ENCODE peak calls at places on chromosome 19, in seven cellular contexts. H is transverse colon, G is HCT116, R is lower lobe of right lung, K is cardiac muscle cell, D is thoracic aorta, Y is ascending aorta. N is an unnamed sample.

GRCh38 chr19:54011507-54012211 is 20.2 kb downstream of the CACNG6 start:
- DNase-seq in H (no peak), G (no peak), R (no peak), K (no peak), D (no peak), Y (no peak), N (no peak)

GRCh38 chr19:52331757-52332156 is 4.3 kb upstream of the ZNF610 start:
- DNase-seq in H (no peak), G (no peak), R (no peak), K (no peak), D (no peak), Y (no peak), N (no peak)

GRCh38 chr19:3249408-3249807 is 24.9 kb downstream of the CELF5 start:
- DNase-seq in H (no peak), G (peak), R (no peak), K (no peak), D (no peak), Y (no peak), N (no peak)

GRCh38 chr19:46191972-46192371 is 37.6 kb upstream of the IGFL1 start:
- DNase-seq in H (no peak), G (no peak), R (no peak), K (no peak), D (no peak), Y (no peak), N (no peak)

GRCh38 chr19:39502640-39503417 is 4.1 kb downstream of the DLL3 start:
- DNase-seq in H (peak), G (peak), R (peak), K (peak), D (no peak), Y (peak), N (no peak)

GRCh38 chr19:855142-855541 is 3.0 kb downstream of the ELANE start:
- DNase-seq in H (no peak), G (no peak), R (no peak), K (no peak), D (no peak), Y (no peak), N (no peak)

GRCh38 chr19:543912-544608 is at the start of gene GZMM:
- DNase-seq in H (peak), G (no peak), R (no peak), K (no peak), D (no peak), Y (no peak), N (no peak)

GRCh38 chr19:14363203-14364097 is 17.8 kb upstream of the ADGRE5 start:
- DNase-seq in H (peak), G (peak), R (peak), K (peak), D (peak), Y (peak), N (no peak)

GRCh38 chr19:15332311-15332996 is at the start of gene BRD4:
- DNase-seq in H (peak), G (no peak), R (peak), K (peak), D (no peak), Y (peak), N (no peak)

GRCh38 chr19:47226426-47227346 is 4.3 kb downstream of the BBC3 start:
- DNase-seq in H (peak), G (peak), R (peak), K (peak), D (peak), Y (peak), N (no peak)

GRCh38 chr19:43555185-43555770 is 20.0 kb downstream of the XRCC1 start:
- DNase-seq in H (peak), G (no peak), R (peak), K (peak), D (no peak), Y (peak), N (no peak)

GRCh38 chr19:33176670-33177416 is 17.3 kb upstream of the LRP3 start:
- DNase-seq in H (peak), G (peak), R (peak), K (peak), D (peak), Y (peak), N (peak)

GRCh38 chr19:35051796-35052195 is 10.3 kb downstream of the HPN start:
- DNase-seq in H (no peak), G (no peak), R (peak), K (no peak), D (no peak), Y (no peak), N (no peak)

GRCh38 chr19:35046461-35046860 is 4.9 kb downstream of the HPN start:
- DNase-seq in H (no peak), G (no peak), R (peak), K (no peak), D (no peak), Y (no peak), N (no peak)

GRCh38 chr19:35049456-35049855 is 7.9 kb downstream of the HPN start:
- DNase-seq in H (no peak), G (no peak), R (no peak), K (no peak), D (no peak), Y (no peak), N (no peak)

GRCh38 chr19:35045667-35046300 is 4.3 kb downstream of the HPN start:
- DNase-seq in H (no peak), G (no peak), R (no peak), K (no peak), D (no peak), Y (no peak), N (no peak)

DNA sequence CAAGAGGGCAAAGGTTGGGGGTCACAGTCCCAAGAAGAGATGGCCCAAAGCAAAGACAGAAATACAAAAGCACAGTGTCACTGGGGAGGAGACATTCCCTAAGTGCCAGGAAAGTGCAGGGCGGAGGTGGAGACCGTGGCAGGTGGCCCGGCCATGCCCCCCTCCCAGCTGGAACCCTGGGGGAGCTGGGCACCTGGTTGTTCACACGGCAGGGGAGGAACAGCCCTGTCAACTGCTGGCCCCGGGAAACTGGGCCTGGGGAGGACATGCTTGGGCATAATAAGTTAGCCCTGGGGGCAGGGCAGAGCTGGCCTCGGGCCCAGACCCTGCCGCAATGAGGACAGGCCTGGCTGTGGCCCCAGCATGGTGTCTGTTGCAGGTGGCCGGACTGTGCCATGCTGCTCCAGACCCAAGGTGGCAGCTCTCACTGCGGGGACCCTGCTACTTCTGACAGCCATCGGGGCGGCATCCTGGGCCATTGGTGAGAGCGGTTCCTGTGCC is 7.4 kb downstream of the HPN start:
- DNase-seq in H (no peak), G (no peak), R (peak), K (no peak), D (no peak), Y (no peak), N (no peak)
- H3K4me3 ChIP-seq in H (no peak), G (no peak), R (no peak), K (no peak), D (no peak), Y (no peak), N (no peak)

DNA sequence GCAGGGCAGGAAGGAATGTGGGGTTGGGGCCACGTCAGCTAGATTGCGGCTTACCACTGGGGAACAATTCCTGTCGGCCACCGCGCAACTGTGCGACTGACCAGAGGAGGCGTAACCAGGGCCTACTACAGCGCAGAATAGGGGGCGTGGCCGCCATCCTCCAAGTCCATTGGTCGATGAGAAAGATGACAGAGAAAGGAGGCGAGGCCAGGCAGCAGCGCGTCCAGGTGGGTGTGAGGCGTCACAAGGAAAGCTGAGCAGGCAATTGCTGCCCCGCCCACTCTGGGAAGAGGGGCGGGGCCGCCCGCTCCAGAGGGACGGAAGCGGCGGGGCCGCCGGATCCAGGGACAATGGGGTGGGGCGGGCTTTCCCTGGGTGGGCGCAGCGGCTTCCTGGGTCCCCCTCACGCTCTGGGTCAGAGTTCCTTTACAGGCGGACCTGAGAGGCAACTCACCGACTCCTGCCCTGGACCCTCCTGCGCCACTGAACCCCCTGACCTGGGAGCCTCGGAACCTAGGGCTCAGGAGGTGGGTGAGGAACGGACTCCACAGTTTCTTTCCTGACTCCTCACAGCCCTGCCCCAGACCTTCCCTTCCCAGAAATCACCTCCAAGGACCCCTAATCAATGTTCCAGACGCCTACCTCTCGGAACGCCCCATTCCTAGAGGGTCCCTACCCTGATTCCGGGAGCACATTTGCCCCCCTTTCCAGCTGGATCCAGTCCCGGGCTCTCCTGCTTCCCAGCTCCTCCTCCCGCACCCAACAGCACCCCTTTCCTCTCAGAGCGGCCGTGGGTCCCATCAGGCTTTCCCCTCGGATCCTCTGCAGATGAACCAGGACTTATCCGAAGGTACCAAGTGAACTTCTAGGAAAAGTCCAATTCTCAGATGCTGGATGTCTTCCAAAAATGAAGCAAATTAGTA is 101.5 kb upstream of the ZNF492 start:
- DNase-seq in H (peak), G (no peak), R (peak), K (no peak), D (peak), Y (peak), N (no peak)
- TF ChIP-seq CTCF in H (no peak), G (no peak), R (no peak), K (no peak), D (no peak), Y (no peak), N (no peak)

GRCh38 chr19:18421371-18421959 is 2.3 kb downstream of the SSBP4 start:
- DNase-seq in H (no peak), G (no peak), R (peak), K (no peak), D (no peak), Y (no peak), N (no peak)
- H3K4me3 ChIP-seq in H (no peak), G (peak), R (no peak), K (no peak), D (no peak), Y (no peak), N (no peak)

DNA sequence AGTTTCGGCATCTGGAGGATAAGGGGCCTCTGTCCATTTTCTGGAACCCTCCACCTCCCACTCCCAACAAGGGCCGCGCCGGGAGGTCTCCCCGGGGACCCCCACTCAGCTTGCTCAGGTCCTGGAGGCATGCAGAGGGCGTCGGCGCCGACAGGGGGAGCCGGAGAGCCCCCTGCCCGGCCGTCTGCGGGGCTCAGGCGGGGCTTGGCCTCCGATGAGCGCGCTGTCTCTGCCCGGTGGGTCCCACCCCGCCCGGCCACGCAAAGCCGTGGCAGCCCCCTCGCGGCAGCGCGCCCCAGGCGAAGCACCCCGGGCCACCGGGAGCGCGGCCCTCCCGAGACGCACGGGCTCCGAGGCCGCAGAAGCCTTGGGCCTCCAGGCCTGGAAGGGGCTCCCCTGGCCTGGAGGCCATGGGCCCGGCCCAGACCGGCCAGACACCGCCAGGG is 149.7 kb upstream of the ZNF536 start:
- DNase-seq in H (no peak), G (no peak), R (no peak), K (peak), D (no peak), Y (no peak), N (no peak)
- TF ChIP-seq CTCF in H (peak), G (peak), R (peak), K (peak), D (peak), Y (no peak), N (peak)

GRCh38 chr19:29668746-29669609 is 3.7 kb downstream of the PLEKHF1 start:
- DNase-seq in H (no peak), G (no peak), R (no peak), K (no peak), D (no peak), Y (no peak), N (no peak)
- H3K4me3 ChIP-seq in H (no peak), G (no peak), R (peak), K (no peak), D (peak), Y (no peak), N (no peak)

N was measured in AG09309.